ENCODE peak calls at places on chromosomes 3 and 15, in ten cellular contexts. E, L, J, X, R, G, M, W, U and B are unnamed samples.

GRCh38 chr3:161700998-161701397 is 204.4 kb downstream of the OTOL1 start:
- DNase-seq in X (no peak), W (no peak), L (no peak), G (peak), J (no peak), E (no peak), U (peak), R (peak), M (no peak), B (no peak)

GRCh38 chr3:81279481-81280273 is 481.8 kb downstream of the GBE1 start:
- DNase-seq in U (no peak), X (no peak), J (peak), L (no peak), W (no peak), G (no peak), E (no peak), R (no peak), M (no peak), B (no peak)

GRCh38 chr3:133865136-133865855 is 30.4 kb downstream of the RAB6B start:
- DNase-seq in M (no peak), J (no peak), W (no peak), G (no peak), X (no peak), E (no peak), L (no peak), R (no peak), U (no peak), B (no peak)

GRCh38 chr3:13571831-13572750 is 23.2 kb downstream of the FBLN2 start:
- DNase-seq in E (no peak), M (no peak), R (no peak), W (no peak), J (no peak), L (no peak), U (no peak), G (no peak), X (no peak), B (peak)

GRCh38 chr15:63037996-63038720 is 4.4 kb upstream of the TPM1 start:
- DNase-seq in L (no peak), M (no peak), X (no peak), E (no peak), W (no peak), G (no peak), R (no peak), U (no peak), J (no peak), B (no peak)

GRCh38 chr3:66425032-66425431 is 75.8 kb downstream of the LRIG1 start:
- DNase-seq in X (no peak), E (peak), L (no peak), U (no peak), J (peak), M (no peak), W (no peak), G (no peak), R (no peak), B (no peak)

GRCh38 chr3:18499256-18499655 is 74.1 kb upstream of the SATB1 start:
- DNase-seq in G (no peak), X (no peak), J (no peak), U (no peak), L (no peak), M (no peak), R (peak), E (no peak), W (no peak), B (no peak)

GRCh38 chr3:160003520-160004128 is 15.0 kb downstream of the IL12A start:
- DNase-seq in G (peak), J (peak), M (peak), W (no peak), R (peak), E (peak), X (no peak), U (peak), L (peak), B (peak)

GRCh38 chr15:50552238-50552637 is 5.8 kb upstream of the USP50 start:
- DNase-seq in X (no peak), E (no peak), U (no peak), R (peak), J (no peak), L (no peak), G (no peak), W (no peak), M (no peak), B (no peak)

GRCh38 chr15:50783895-50784294 is 18.4 kb upstream of the SPPL2A start:
- DNase-seq in M (no peak), W (no peak), U (no peak), G (no peak), E (no peak), J (no peak), X (no peak), R (no peak), L (no peak), B (no peak)

GRCh38 chr3:48155122-48155521 is 33.1 kb downstream of the CDC25A start:
- DNase-seq in U (no peak), W (no peak), R (no peak), G (peak), M (no peak), J (peak), L (no peak), E (no peak), X (no peak), B (no peak)

GRCh38 chr3:125587039-125587664 is 8.1 kb downstream of the OSBPL11 start:
- DNase-seq in X (no peak), G (peak), L (no peak), U (no peak), M (no peak), R (no peak), J (peak), W (no peak), E (no peak), B (no peak)

GRCh38 chr3:16849795-16850194 is 35.0 kb upstream of the PLCL2 start:
- DNase-seq in U (no peak), W (no peak), R (no peak), X (no peak), M (no peak), J (peak), E (no peak), G (peak), L (no peak), B (no peak)

GRCh38 chr3:157606392-157607197 is 103.4 kb upstream of the VEPH1 start:
- DNase-seq in U (peak), L (peak), R (peak), J (peak), G (peak), X (peak), E (peak), M (peak), W (peak), B (peak)

GRCh38 chr15:99431661-99432091 is 134.1 kb upstream of the MEF2A start:
- DNase-seq in L (no peak), R (no peak), J (no peak), X (no peak), M (no peak), U (no peak), G (no peak), E (no peak), W (no peak), B (no peak)

GRCh38 chr3:4928277-4928789 is 50.9 kb upstream of the BHLHE40 start:
- DNase-seq in E (no peak), X (no peak), W (no peak), L (no peak), U (no peak), G (no peak), R (no peak), M (no peak), J (no peak), B (no peak)

GRCh38 chr3:190155752-190156151 is 35.1 kb upstream of the P3H2 start:
- DNase-seq in E (no peak), L (no peak), R (no peak), X (no peak), U (no peak), M (no peak), J (peak), G (peak), W (no peak), B (no peak)

GRCh38 chr3:88141458-88142083 is 8.2 kb upstream of the C3orf38 start:
- DNase-seq in L (no peak), U (no peak), J (peak), M (no peak), W (no peak), G (peak), X (no peak), E (no peak), R (no peak), B (no peak)

GRCh38 chr15:60026555-60026954 is 22.4 kb downstream of the FOXB1 start:
- DNase-seq in U (no peak), R (no peak), X (no peak), W (no peak), G (peak), L (no peak), M (no peak), E (no peak), J (peak), B (no peak)

GRCh38 chr15:57694264-57694663 is 12.2 kb upstream of the POLR2M start:
- DNase-seq in M (no peak), R (no peak), J (peak), L (no peak), W (no peak), U (no peak), X (no peak), G (no peak), E (no peak), B (no peak)

GRCh38 chr3:71537211-71537611 is 46.3 kb downstream of the FOXP1 start:
- DNase-seq in U (no peak), J (peak), E (no peak), L (no peak), X (no peak), W (no peak), M (no peak), G (peak), R (no peak), B (no peak)

GRCh38 chr3:112653209-112653871 is 12.4 kb upstream of the CCDC80 start:
- DNase-seq in G (peak), U (no peak), R (no peak), W (no peak), M (no peak), E (no peak), X (no peak), J (peak), L (no peak), B (no peak)

GRCh38 chr15:61892140-61892539 is 168.1 kb downstream of the VPS13C start:
- DNase-seq in E (no peak), W (no peak), G (no peak), R (no peak), L (no peak), X (no peak), U (no peak), J (no peak), M (no peak), B (no peak)

GRCh38 chr3:38561746-38562466 is 65.8 kb downstream of the EXOG start:
- DNase-seq in J (no peak), X (no peak), L (no peak), M (no peak), U (no peak), G (no peak), R (no peak), W (no peak), E (no peak), B (no peak)

GRCh38 chr3:10366681-10367101 is 45.8 kb upstream of the SEC13 start:
- DNase-seq in U (no peak), W (peak), L (peak), R (no peak), M (no peak), E (no peak), X (no peak), J (peak), G (peak), B (no peak)

GRCh38 chr15:84034831-84035753 is 200.5 kb upstream of the GOLGA6L4 start:
- DNase-seq in X (no peak), R (peak), J (peak), M (no peak), W (no peak), U (peak), G (peak), L (no peak), E (no peak), B (peak)

GRCh38 chr3:114253505-114253904 is 16.1 kb upstream of the ZNF80 start:
- DNase-seq in J (no peak), R (no peak), M (no peak), E (no peak), L (no peak), G (no peak), W (no peak), X (no peak), U (no peak), B (no peak)

GRCh38 chr3:195150194-195151118 is 120.5 kb downstream of the XXYLT1 start:
- DNase-seq in U (peak), R (peak), G (peak), L (peak), X (no peak), J (peak), M (no peak), W (no peak), E (no peak), B (peak)

GRCh38 chr15:83166218-83166617 is 41.4 kb downstream of the HDGFL3 start:
- DNase-seq in M (no peak), L (no peak), X (no peak), R (no peak), W (no peak), E (no peak), G (no peak), U (no peak), J (no peak), B (no peak)

GRCh38 chr3:56980798-56981390 is 79.6 kb upstream of the SPATA12 start:
- DNase-seq in W (no peak), X (no peak), L (peak), J (peak), R (no peak), U (no peak), G (peak), E (no peak), M (no peak), B (no peak)

GRCh38 chr3:179929091-179929529 is 107.6 kb downstream of the PEX5L start:
- DNase-seq in M (peak), X (peak), E (peak), R (peak), L (peak), W (no peak), J (peak), U (peak), G (peak), B (peak)

GRCh38 chr3:28846948-28847527 is 433.8 kb upstream of the RBMS3 start:
- DNase-seq in L (no peak), J (no peak), G (no peak), R (no peak), E (no peak), X (no peak), U (no peak), M (no peak), W (no peak), B (peak)

GRCh38 chr15:48695088-48695834 is 49.8 kb upstream of the FBN1 start:
- DNase-seq in R (no peak), E (no peak), X (no peak), J (peak), G (peak), W (no peak), M (no peak), U (no peak), L (no peak), B (no peak)

GRCh38 chr15:76529911-76530310 is 193.3 kb downstream of the ISL2 start:
- DNase-seq in L (no peak), U (no peak), J (peak), W (no peak), E (no peak), G (no peak), R (no peak), M (no peak), X (no peak), B (no peak)

GRCh38 chr15:38378162-38378560 is 75.8 kb upstream of the FAM98B start:
- DNase-seq in G (no peak), R (no peak), J (peak), W (no peak), L (no peak), X (no peak), E (peak), U (peak), M (peak), B (no peak)

GRCh38 chr3:16665282-16665741 is 60.1 kb upstream of the DAZL start:
- DNase-seq in G (peak), U (no peak), W (no peak), R (no peak), E (no peak), L (no peak), J (peak), M (no peak), X (no peak), B (no peak)